ENCODE peak calls at places on chromosomes 12 and 14, in ten cellular contexts. One of them, this sample, is unnamed.

GRCh38 chr14:24806061-24806678 is 172.2 kb upstream of the GZMB start:
- DNase-seq in endodermal cell: peak; percentile 94
- DNase-seq in cardiac muscle cell: peak; percentile 69
- DNase-seq in CD4-positive, CD25-positive, alpha-beta regulatory T cell: peak; percentile 38
- DNase-seq in SK-N-SH: peak; percentile 34
- DNase-seq in OCI-LY7: peak; percentile 1
- DNase-seq in SJSA1: peak; percentile 42
- DNase-seq in ovary: peak; percentile 60
- DNase-seq in fibroblast of lung: peak; percentile 40
- DNase-seq in endothelial cell of umbilical vein: peak; percentile 51
- DNase-seq in this sample: peak; percentile 80

GRCh38 chr12:1013618-1014489 is 22.8 kb downstream of the ERC1 start:
- DNase-seq in OCI-LY7: no peak
- DNase-seq in CD4-positive, CD25-positive, alpha-beta regulatory T cell: no peak
- DNase-seq in endothelial cell of umbilical vein: peak; percentile 64
- DNase-seq in SJSA1: peak; percentile 56
- DNase-seq in endodermal cell: no peak
- DNase-seq in ovary: no peak
- DNase-seq in fibroblast of lung: peak; percentile 85
- DNase-seq in cardiac muscle cell: peak; percentile 71
- DNase-seq in SK-N-SH: no peak
- DNase-seq in this sample: no peak

GRCh38 chr14:51507556-51508511 is 143.9 kb upstream of the FRMD6 start:
- DNase-seq in endothelial cell of umbilical vein: peak; percentile 78
- DNase-seq in SK-N-SH: peak; percentile 68
- DNase-seq in SJSA1: peak; percentile 51
- DNase-seq in ovary: peak; percentile 80
- DNase-seq in cardiac muscle cell: peak; percentile 78
- DNase-seq in endodermal cell: no peak
- DNase-seq in OCI-LY7: no peak
- DNase-seq in CD4-positive, CD25-positive, alpha-beta regulatory T cell: no peak
- DNase-seq in fibroblast of lung: peak; percentile 69
- DNase-seq in this sample: peak; percentile 69

GRCh38 chr12:65082411-65082810 is 38.7 kb downstream of the WIF1 start:
- DNase-seq in cardiac muscle cell: no peak
- DNase-seq in ovary: no peak
- DNase-seq in CD4-positive, CD25-positive, alpha-beta regulatory T cell: no peak
- DNase-seq in endodermal cell: no peak
- DNase-seq in endothelial cell of umbilical vein: no peak
- DNase-seq in SK-N-SH: no peak
- DNase-seq in fibroblast of lung: no peak
- DNase-seq in OCI-LY7: no peak
- DNase-seq in SJSA1: no peak
- DNase-seq in this sample: no peak

GRCh38 chr12:67804168-67804567 is 155.6 kb downstream of the DYRK2 start:
- DNase-seq in endothelial cell of umbilical vein: no peak
- DNase-seq in SK-N-SH: no peak
- DNase-seq in ovary: no peak
- DNase-seq in fibroblast of lung: no peak
- DNase-seq in OCI-LY7: no peak
- DNase-seq in cardiac muscle cell: no peak
- DNase-seq in SJSA1: no peak
- DNase-seq in endodermal cell: no peak
- DNase-seq in CD4-positive, CD25-positive, alpha-beta regulatory T cell: peak; percentile 61
- DNase-seq in this sample: no peak

GRCh38 chr14:95254356-95254755 is 65.4 kb downstream of the CLMN start:
- DNase-seq in CD4-positive, CD25-positive, alpha-beta regulatory T cell: no peak
- DNase-seq in endothelial cell of umbilical vein: no peak
- DNase-seq in endodermal cell: peak; percentile 36
- DNase-seq in fibroblast of lung: no peak
- DNase-seq in OCI-LY7: no peak
- DNase-seq in SJSA1: no peak
- DNase-seq in ovary: no peak
- DNase-seq in SK-N-SH: no peak
- DNase-seq in cardiac muscle cell: peak; percentile 46
- DNase-seq in this sample: no peak

GRCh38 chr12:8698132-8698829 is 490 bp downstream of the RIMKLB start:
- DNase-seq in OCI-LY7: peak; percentile 60
- DNase-seq in SK-N-SH: peak; percentile 86
- DNase-seq in ovary: peak; percentile 78
- DNase-seq in endothelial cell of umbilical vein: peak; percentile 45
- DNase-seq in SJSA1: peak; percentile 83
- DNase-seq in CD4-positive, CD25-positive, alpha-beta regulatory T cell: peak; percentile 25
- DNase-seq in fibroblast of lung: peak; percentile 55
- DNase-seq in cardiac muscle cell: peak; percentile 46
- DNase-seq in endodermal cell: peak; percentile 91
- DNase-seq in this sample: peak; percentile 73

GRCh38 chr14:51855234-51855633 is 5.2 kb upstream of the GNG2 start:
- DNase-seq in endothelial cell of umbilical vein: no peak
- DNase-seq in SK-N-SH: no peak
- DNase-seq in endodermal cell: no peak
- DNase-seq in CD4-positive, CD25-positive, alpha-beta regulatory T cell: no peak
- DNase-seq in SJSA1: no peak
- DNase-seq in cardiac muscle cell: peak; percentile 35
- DNase-seq in fibroblast of lung: peak; percentile 84
- DNase-seq in OCI-LY7: no peak
- DNase-seq in ovary: no peak
- DNase-seq in this sample: no peak

GRCh38 chr12:12349711-12350665 is at the start of gene MANSC1:
- DNase-seq in endodermal cell: peak; percentile 91
- DNase-seq in SJSA1: no peak
- DNase-seq in fibroblast of lung: peak; percentile 40
- DNase-seq in cardiac muscle cell: peak; percentile 43
- DNase-seq in CD4-positive, CD25-positive, alpha-beta regulatory T cell: peak; percentile 76
- DNase-seq in endothelial cell of umbilical vein: peak; percentile 64
- DNase-seq in SK-N-SH: peak; percentile 89
- DNase-seq in OCI-LY7: no peak
- DNase-seq in ovary: peak; percentile 78
- DNase-seq in this sample: peak; percentile 72

GRCh38 chr12:12350868-12351463 is 924 bp upstream of the MANSC1 start:
- DNase-seq in CD4-positive, CD25-positive, alpha-beta regulatory T cell: no peak
- DNase-seq in cardiac muscle cell: peak; percentile 6
- DNase-seq in endodermal cell: peak; percentile 29
- DNase-seq in OCI-LY7: no peak
- DNase-seq in SK-N-SH: no peak
- DNase-seq in fibroblast of lung: no peak
- DNase-seq in ovary: no peak
- DNase-seq in SJSA1: no peak
- DNase-seq in endothelial cell of umbilical vein: no peak
- DNase-seq in this sample: no peak

GRCh38 chr12:12353807-12354206 is 3.1 kb upstream of the BORCS5 start:
- DNase-seq in OCI-LY7: no peak
- DNase-seq in cardiac muscle cell: no peak
- DNase-seq in CD4-positive, CD25-positive, alpha-beta regulatory T cell: no peak
- DNase-seq in endodermal cell: no peak
- DNase-seq in ovary: no peak
- DNase-seq in SJSA1: no peak
- DNase-seq in endothelial cell of umbilical vein: no peak
- DNase-seq in fibroblast of lung: no peak
- DNase-seq in SK-N-SH: no peak
- DNase-seq in this sample: no peak

GRCh38 chr12:12356467-12356885 is 402 bp upstream of the BORCS5 start:
- DNase-seq in SJSA1: no peak
- DNase-seq in SK-N-SH: no peak
- DNase-seq in endothelial cell of umbilical vein: no peak
- DNase-seq in fibroblast of lung: no peak
- DNase-seq in OCI-LY7: no peak
- DNase-seq in CD4-positive, CD25-positive, alpha-beta regulatory T cell: no peak
- DNase-seq in ovary: no peak
- DNase-seq in endodermal cell: no peak
- DNase-seq in cardiac muscle cell: no peak
- DNase-seq in this sample: no peak

DNA sequence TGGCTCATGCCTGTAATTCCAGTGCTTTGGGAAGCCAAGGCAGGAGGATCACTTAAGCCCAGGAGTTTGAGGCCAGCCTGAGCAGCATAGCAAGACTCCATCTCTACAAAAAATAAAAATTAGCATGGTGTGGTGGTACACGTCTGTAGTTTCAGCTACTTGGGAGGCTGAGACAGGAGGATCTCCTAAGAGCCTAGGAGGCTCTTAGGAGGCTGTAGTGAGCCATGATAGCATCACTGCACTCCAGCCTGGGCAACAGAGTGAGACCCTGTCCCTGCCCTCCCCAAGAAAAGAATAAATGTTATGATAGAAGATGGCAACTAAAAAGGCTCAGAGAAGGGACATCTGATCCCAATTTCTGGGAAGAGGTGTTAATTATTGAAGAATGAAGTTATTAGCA is 3.2 kb upstream of the MANSC1 start:
- DNase-seq in CD4-positive, CD25-positive, alpha-beta regulatory T cell: no peak
- DNase-seq in ovary: no peak
- DNase-seq in fibroblast of lung: no peak
- DNase-seq in cardiac muscle cell: no peak
- DNase-seq in OCI-LY7: no peak
- DNase-seq in endothelial cell of umbilical vein: no peak
- DNase-seq in SJSA1: no peak
- DNase-seq in endodermal cell: no peak
- DNase-seq in SK-N-SH: no peak
- DNase-seq in this sample: no peak
- H3K4me1 ChIP-seq in CD4-positive, CD25-positive, alpha-beta regulatory T cell: peaks cover 31% of the 10 kb centered on the region
- H3K4me1 ChIP-seq in ovary: peaks cover 2% of the 10 kb centered on the region
- H3K4me1 ChIP-seq in fibroblast of lung: peaks cover 2% of the 10 kb centered on the region
- H3K4me1 ChIP-seq in cardiac muscle cell: peaks cover 7% of the 10 kb centered on the region
- H3K4me1 ChIP-seq in OCI-LY7: peaks cover 10% of the 10 kb centered on the region
- H3K4me1 ChIP-seq in endothelial cell of umbilical vein: peaks cover 14% of the 10 kb centered on the region
- H3K4me1 ChIP-seq in SJSA1: peaks cover 17% of the 10 kb centered on the region
- H3K4me1 ChIP-seq in endodermal cell: no peaks in the 10 kb centered on the region
- H3K4me1 ChIP-seq in SK-N-SH: no peaks in the 10 kb centered on the region
- H3K4me1 ChIP-seq in this sample: peaks cover 19% of the 10 kb centered on the region

GRCh38 chr12:80711866-80712265 is 4.4 kb downstream of the MYF6 start:
- DNase-seq in endodermal cell: no peak
- DNase-seq in CD4-positive, CD25-positive, alpha-beta regulatory T cell: no peak
- DNase-seq in fibroblast of lung: no peak
- DNase-seq in SK-N-SH: no peak
- DNase-seq in ovary: no peak
- DNase-seq in OCI-LY7: no peak
- DNase-seq in SJSA1: no peak
- DNase-seq in cardiac muscle cell: no peak
- DNase-seq in endothelial cell of umbilical vein: peak; percentile 25
- DNase-seq in this sample: no peak

GRCh38 chr12:80713419-80713818 is 3.3 kb upstream of the MYF5 start:
- DNase-seq in SK-N-SH: no peak
- DNase-seq in ovary: no peak
- DNase-seq in SJSA1: no peak
- DNase-seq in CD4-positive, CD25-positive, alpha-beta regulatory T cell: no peak
- DNase-seq in fibroblast of lung: no peak
- DNase-seq in endothelial cell of umbilical vein: no peak
- DNase-seq in OCI-LY7: no peak
- DNase-seq in cardiac muscle cell: no peak
- DNase-seq in endodermal cell: no peak
- DNase-seq in this sample: no peak

GRCh38 chr12:80714055-80714454 is 2.7 kb upstream of the MYF5 start:
- DNase-seq in OCI-LY7: no peak
- DNase-seq in endodermal cell: peak; percentile 89
- DNase-seq in endothelial cell of umbilical vein: no peak
- DNase-seq in cardiac muscle cell: peak; percentile 32
- DNase-seq in SK-N-SH: no peak
- DNase-seq in CD4-positive, CD25-positive, alpha-beta regulatory T cell: no peak
- DNase-seq in fibroblast of lung: peak; percentile 43
- DNase-seq in ovary: no peak
- DNase-seq in SJSA1: no peak
- DNase-seq in this sample: no peak

GRCh38 chr12:80714846-80715245 is 1.9 kb upstream of the MYF5 start:
- DNase-seq in endodermal cell: peak; percentile 78
- DNase-seq in cardiac muscle cell: no peak
- DNase-seq in SK-N-SH: no peak
- DNase-seq in CD4-positive, CD25-positive, alpha-beta regulatory T cell: no peak
- DNase-seq in SJSA1: no peak
- DNase-seq in fibroblast of lung: no peak
- DNase-seq in OCI-LY7: no peak
- DNase-seq in ovary: no peak
- DNase-seq in endothelial cell of umbilical vein: no peak
- DNase-seq in this sample: no peak

GRCh38 chr12:80712866-80713265 is 3.8 kb upstream of the MYF5 start:
- DNase-seq in endodermal cell: no peak
- DNase-seq in CD4-positive, CD25-positive, alpha-beta regulatory T cell: no peak
- DNase-seq in ovary: no peak
- DNase-seq in SJSA1: no peak
- DNase-seq in endothelial cell of umbilical vein: no peak
- DNase-seq in OCI-LY7: no peak
- DNase-seq in cardiac muscle cell: no peak
- DNase-seq in fibroblast of lung: no peak
- DNase-seq in SK-N-SH: no peak
- DNase-seq in this sample: no peak
- H3K4me1 ChIP-seq in endodermal cell: peaks cover 9% of the 10 kb centered on the region
- H3K4me1 ChIP-seq in CD4-positive, CD25-positive, alpha-beta regulatory T cell: no peaks in the 10 kb centered on the region
- H3K4me1 ChIP-seq in ovary: no peaks in the 10 kb centered on the region
- H3K4me1 ChIP-seq in SJSA1: no peaks in the 10 kb centered on the region
- H3K4me1 ChIP-seq in endothelial cell of umbilical vein: no peaks in the 10 kb centered on the region
- H3K4me1 ChIP-seq in OCI-LY7: no peaks in the 10 kb centered on the region
- H3K4me1 ChIP-seq in cardiac muscle cell: no peaks in the 10 kb centered on the region
- H3K4me1 ChIP-seq in fibroblast of lung: no peaks in the 10 kb centered on the region
- H3K4me1 ChIP-seq in SK-N-SH: no peaks in the 10 kb centered on the region
- H3K4me1 ChIP-seq in this sample: no peaks in the 10 kb centered on the region

DNA sequence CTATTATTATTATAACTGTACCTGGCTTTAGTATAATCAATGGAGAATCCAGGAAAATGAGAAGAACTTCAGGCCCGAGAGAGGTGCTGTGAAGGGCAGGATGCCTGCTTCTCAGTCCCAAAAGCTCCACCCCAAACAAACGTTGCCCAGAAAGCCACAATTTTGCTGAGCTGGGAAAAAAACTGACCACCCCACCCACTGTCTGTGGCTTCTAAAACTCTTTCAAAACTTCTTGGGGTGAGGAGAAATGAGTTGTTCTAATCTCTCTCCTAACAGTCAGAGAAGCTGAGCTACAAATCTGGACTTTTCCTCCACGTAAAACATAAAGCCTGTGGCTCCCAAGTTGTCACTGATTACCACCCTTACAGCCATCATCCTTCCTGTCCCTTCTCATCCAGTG is 13.4 kb downstream of the VDR start:
- DNase-seq in ovary: no peak
- DNase-seq in OCI-LY7: no peak
- DNase-seq in cardiac muscle cell: no peak
- DNase-seq in SK-N-SH: no peak
- DNase-seq in endodermal cell: no peak
- DNase-seq in SJSA1: no peak
- DNase-seq in fibroblast of lung: peak; percentile 10
- DNase-seq in endothelial cell of umbilical vein: no peak
- DNase-seq in CD4-positive, CD25-positive, alpha-beta regulatory T cell: no peak
- DNase-seq in this sample: peak; percentile 25
- H3K4me1 ChIP-seq in ovary: no peaks in the 10 kb centered on the region
- H3K4me1 ChIP-seq in OCI-LY7: peaks cover 49% of the 10 kb centered on the region
- H3K4me1 ChIP-seq in cardiac muscle cell: peaks cover 9% of the 10 kb centered on the region
- H3K4me1 ChIP-seq in SK-N-SH: no peaks in the 10 kb centered on the region
- H3K4me1 ChIP-seq in endodermal cell: no peaks in the 10 kb centered on the region
- H3K4me1 ChIP-seq in SJSA1: no peaks in the 10 kb centered on the region
- H3K4me1 ChIP-seq in fibroblast of lung: peaks cover 5% of the 10 kb centered on the region
- H3K4me1 ChIP-seq in endothelial cell of umbilical vein: no peaks in the 10 kb centered on the region
- H3K4me1 ChIP-seq in CD4-positive, CD25-positive, alpha-beta regulatory T cell: peaks cover 16% of the 10 kb centered on the region
- H3K4me1 ChIP-seq in this sample: peaks cover under 1% of the 10 kb centered on the region

DNA sequence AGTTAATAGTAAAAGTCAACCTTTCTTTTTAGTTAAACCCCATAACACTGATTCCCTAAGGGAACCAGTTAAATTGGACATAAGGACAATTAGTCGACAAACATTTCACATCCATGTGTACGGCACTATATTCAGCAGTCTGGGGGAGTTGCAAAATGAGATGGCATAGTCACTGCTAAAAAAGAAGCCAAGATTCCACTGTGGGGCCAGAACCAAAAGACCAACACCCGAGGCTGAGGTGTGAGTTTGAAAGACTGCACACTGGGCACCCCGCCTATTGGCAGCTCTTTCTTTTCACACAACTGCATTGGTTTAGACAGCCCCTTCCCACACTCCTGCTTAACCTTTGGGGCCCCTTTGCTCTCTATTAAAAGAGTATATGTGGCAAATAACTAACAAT is 16.7 kb downstream of the SETD3 start:
- DNase-seq in CD4-positive, CD25-positive, alpha-beta regulatory T cell: no peak
- DNase-seq in fibroblast of lung: no peak
- DNase-seq in OCI-LY7: no peak
- DNase-seq in SJSA1: no peak
- DNase-seq in SK-N-SH: no peak
- DNase-seq in endothelial cell of umbilical vein: no peak
- DNase-seq in cardiac muscle cell: no peak
- DNase-seq in ovary: no peak
- DNase-seq in endodermal cell: no peak
- DNase-seq in this sample: no peak
- H3K4me1 ChIP-seq in CD4-positive, CD25-positive, alpha-beta regulatory T cell: no peaks in the 10 kb centered on the region
- H3K4me1 ChIP-seq in fibroblast of lung: no peaks in the 10 kb centered on the region
- H3K4me1 ChIP-seq in OCI-LY7: no peaks in the 10 kb centered on the region
- H3K4me1 ChIP-seq in SJSA1: no peaks in the 10 kb centered on the region
- H3K4me1 ChIP-seq in SK-N-SH: no peaks in the 10 kb centered on the region
- H3K4me1 ChIP-seq in endothelial cell of umbilical vein: peaks cover 7% of the 10 kb centered on the region
- H3K4me1 ChIP-seq in cardiac muscle cell: peaks cover 38% of the 10 kb centered on the region
- H3K4me1 ChIP-seq in ovary: peaks cover 11% of the 10 kb centered on the region
- H3K4me1 ChIP-seq in endodermal cell: no peaks in the 10 kb centered on the region
- H3K4me1 ChIP-seq in this sample: no peaks in the 10 kb centered on the region